ENCODE peak calls at places on chromosomes 4 and X, in eight cellular contexts. One of them, this sample, is unnamed.
A peak's percentile ranks its signal among the peaks of the same experiment; 100 is the strongest.

GRCh38 chr4:184310171-184310567 is 92.5 kb upstream of the ENPP6 start:
- DNase-seq in endothelial cell: no peak
- DNase-seq in hepatocyte: no peak
- DNase-seq in kidney epithelial cell: no peak
- DNase-seq in progenitor cell of endocrine pancreas: no peak
- DNase-seq in PC-3: peak; percentile 8
- DNase-seq in lower lobe of right lung: peak; percentile 61
- DNase-seq in psoas muscle: no peak
- DNase-seq in this sample: no peak

GRCh38 chrX:47313056-47313455 is 57.3 kb upstream of the ZNF157 start:
- DNase-seq in endothelial cell: no peak
- DNase-seq in hepatocyte: no peak
- DNase-seq in progenitor cell of endocrine pancreas: no peak
- DNase-seq in PC-3: no peak
- DNase-seq in kidney epithelial cell: no peak
- DNase-seq in lower lobe of right lung: no peak
- DNase-seq in psoas muscle: no peak
- DNase-seq in this sample: no peak

GRCh38 chrX:37302569-37302968 is 46.6 kb upstream of the PRRG1 start:
- DNase-seq in PC-3: peak; percentile 52
- DNase-seq in hepatocyte: peak; percentile 50
- DNase-seq in psoas muscle: no peak
- DNase-seq in lower lobe of right lung: no peak
- DNase-seq in endothelial cell: peak; percentile 26
- DNase-seq in kidney epithelial cell: no peak
- DNase-seq in progenitor cell of endocrine pancreas: no peak
- DNase-seq in this sample: no peak

GRCh38 chr4:183960021-183960420 is 54.9 kb downstream of the STOX2 start:
- DNase-seq in progenitor cell of endocrine pancreas: peak; percentile 14
- DNase-seq in hepatocyte: peak; percentile 39
- DNase-seq in PC-3: peak; percentile 40
- DNase-seq in psoas muscle: peak; percentile 43
- DNase-seq in endothelial cell: peak; percentile 14
- DNase-seq in lower lobe of right lung: no peak
- DNase-seq in kidney epithelial cell: peak; percentile 34
- DNase-seq in this sample: no peak

GRCh38 chrX:33307954-33308353 is 96.6 kb upstream of the DMD start:
- DNase-seq in PC-3: peak; percentile 1
- DNase-seq in progenitor cell of endocrine pancreas: no peak
- DNase-seq in psoas muscle: no peak
- DNase-seq in lower lobe of right lung: no peak
- DNase-seq in endothelial cell: no peak
- DNase-seq in hepatocyte: no peak
- DNase-seq in kidney epithelial cell: no peak
- DNase-seq in this sample: no peak

GRCh38 chr4:44157611-44158277 is 290.9 kb downstream of the KCTD8 start:
- DNase-seq in progenitor cell of endocrine pancreas: no peak
- DNase-seq in psoas muscle: no peak
- DNase-seq in kidney epithelial cell: no peak
- DNase-seq in lower lobe of right lung: no peak
- DNase-seq in PC-3: peak; percentile 84
- DNase-seq in hepatocyte: peak; percentile 46
- DNase-seq in endothelial cell: no peak
- DNase-seq in this sample: no peak

GRCh38 chr4:36281384-36282106 is at the start of gene DTHD1:
- DNase-seq in progenitor cell of endocrine pancreas: no peak
- DNase-seq in kidney epithelial cell: no peak
- DNase-seq in endothelial cell: no peak
- DNase-seq in lower lobe of right lung: no peak
- DNase-seq in hepatocyte: no peak
- DNase-seq in PC-3: peak; percentile 77
- DNase-seq in psoas muscle: no peak
- DNase-seq in this sample: no peak

GRCh38 chr4:57320217-57320616 is 210.0 kb upstream of the IGFBP7 start:
- DNase-seq in hepatocyte: no peak
- DNase-seq in psoas muscle: no peak
- DNase-seq in kidney epithelial cell: no peak
- DNase-seq in lower lobe of right lung: no peak
- DNase-seq in endothelial cell: no peak
- DNase-seq in progenitor cell of endocrine pancreas: no peak
- DNase-seq in PC-3: no peak
- DNase-seq in this sample: no peak

GRCh38 chr4:6991771-6992557 is 51.2 kb upstream of the TADA2B start:
- DNase-seq in progenitor cell of endocrine pancreas: no peak
- DNase-seq in endothelial cell: no peak
- DNase-seq in lower lobe of right lung: no peak
- DNase-seq in PC-3: peak; percentile 82
- DNase-seq in psoas muscle: no peak
- DNase-seq in hepatocyte: peak; percentile 50
- DNase-seq in kidney epithelial cell: peak; percentile 72
- DNase-seq in this sample: no peak

GRCh38 chrX:110944323-110944761 is 148.7 kb upstream of the CHRDL1 start:
- DNase-seq in progenitor cell of endocrine pancreas: no peak
- DNase-seq in kidney epithelial cell: no peak
- DNase-seq in endothelial cell: peak; percentile 2
- DNase-seq in PC-3: no peak
- DNase-seq in hepatocyte: peak; percentile 7
- DNase-seq in lower lobe of right lung: no peak
- DNase-seq in psoas muscle: peak; percentile 12
- DNase-seq in this sample: no peak

GRCh38 chrX:68999351-68999750 is 165.9 kb downstream of the PJA1 start:
- DNase-seq in psoas muscle: no peak
- DNase-seq in kidney epithelial cell: peak; percentile 43
- DNase-seq in lower lobe of right lung: no peak
- DNase-seq in PC-3: peak; percentile 92
- DNase-seq in hepatocyte: no peak
- DNase-seq in progenitor cell of endocrine pancreas: no peak
- DNase-seq in endothelial cell: no peak
- DNase-seq in this sample: no peak

GRCh38 chr4:27916432-27917184 is 1056.0 kb downstream of the STIM2 start:
- DNase-seq in endothelial cell: no peak
- DNase-seq in hepatocyte: no peak
- DNase-seq in PC-3: no peak
- DNase-seq in kidney epithelial cell: no peak
- DNase-seq in lower lobe of right lung: no peak
- DNase-seq in psoas muscle: no peak
- DNase-seq in progenitor cell of endocrine pancreas: no peak
- DNase-seq in this sample: no peak

GRCh38 chr4:189221691-189222090 is 719.0 kb upstream of the FRG1 start:
- DNase-seq in hepatocyte: no peak
- DNase-seq in lower lobe of right lung: no peak
- DNase-seq in progenitor cell of endocrine pancreas: no peak
- DNase-seq in kidney epithelial cell: no peak
- DNase-seq in psoas muscle: no peak
- DNase-seq in PC-3: no peak
- DNase-seq in endothelial cell: no peak
- DNase-seq in this sample: no peak

GRCh38 chr4:957581-958313 is 15.6 kb downstream of the DGKQ start:
- DNase-seq in lower lobe of right lung: no peak
- DNase-seq in PC-3: no peak
- DNase-seq in kidney epithelial cell: no peak
- DNase-seq in hepatocyte: no peak
- DNase-seq in progenitor cell of endocrine pancreas: no peak
- DNase-seq in endothelial cell: no peak
- DNase-seq in psoas muscle: no peak
- DNase-seq in this sample: no peak

GRCh38 chrX:48904180-48904579 is 6.5 kb downstream of the PQBP1 start:
- DNase-seq in hepatocyte: no peak
- DNase-seq in kidney epithelial cell: no peak
- DNase-seq in lower lobe of right lung: no peak
- DNase-seq in psoas muscle: no peak
- DNase-seq in progenitor cell of endocrine pancreas: no peak
- DNase-seq in endothelial cell: no peak
- DNase-seq in PC-3: no peak
- DNase-seq in this sample: no peak
- TF ChIP-seq CTCF in hepatocyte: no peak
- TF ChIP-seq CTCF in kidney epithelial cell: no peak
- TF ChIP-seq CTCF in lower lobe of right lung: no peak
- TF ChIP-seq CTCF in psoas muscle: no peak
- TF ChIP-seq CTCF in progenitor cell of endocrine pancreas: no peak
- TF ChIP-seq CTCF in endothelial cell: no peak
- TF ChIP-seq CTCF in PC-3: no peak
- TF ChIP-seq CTCF in this sample: no peak

DNA sequence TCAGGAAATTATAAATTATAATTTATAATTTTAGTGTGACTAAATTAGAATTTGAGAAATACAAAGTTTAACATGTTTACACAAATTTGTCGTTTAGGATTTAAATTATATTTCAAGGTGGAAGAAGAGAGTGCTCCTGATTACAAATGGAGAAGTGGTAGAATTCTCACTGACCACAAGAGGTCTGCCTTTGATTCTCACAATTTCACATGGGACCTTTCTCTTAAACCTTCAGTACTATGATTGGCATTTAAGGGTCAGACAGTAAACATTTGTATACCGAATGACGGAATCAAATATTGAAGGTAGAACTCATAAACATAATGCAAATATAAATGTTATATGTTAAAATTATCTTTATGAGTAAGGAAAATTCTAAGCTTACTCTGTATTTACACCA is 171.7 kb downstream of the SLIT2 start:
- DNase-seq in kidney epithelial cell: no peak
- DNase-seq in psoas muscle: no peak
- DNase-seq in PC-3: peak; percentile 1
- DNase-seq in lower lobe of right lung: no peak
- DNase-seq in hepatocyte: no peak
- DNase-seq in progenitor cell of endocrine pancreas: no peak
- DNase-seq in endothelial cell: no peak
- DNase-seq in this sample: no peak
- TF ChIP-seq CTCF in kidney epithelial cell: no peak
- TF ChIP-seq CTCF in psoas muscle: no peak
- TF ChIP-seq CTCF in PC-3: no peak
- TF ChIP-seq CTCF in lower lobe of right lung: no peak
- TF ChIP-seq CTCF in hepatocyte: peak; percentile 7
- TF ChIP-seq CTCF in progenitor cell of endocrine pancreas: no peak
- TF ChIP-seq CTCF in endothelial cell: no peak
- TF ChIP-seq CTCF in this sample: no peak

GRCh38 chr4:117134386-117134785 is 49.0 kb upstream of the TRAM1L1 start:
- DNase-seq in hepatocyte: peak; percentile 77
- DNase-seq in PC-3: peak; percentile 69
- DNase-seq in kidney epithelial cell: peak; percentile 88
- DNase-seq in endothelial cell: no peak
- DNase-seq in psoas muscle: no peak
- DNase-seq in progenitor cell of endocrine pancreas: no peak
- DNase-seq in lower lobe of right lung: no peak
- DNase-seq in this sample: no peak

GRCh38 chr4:117137143-117137542 is 51.8 kb upstream of the TRAM1L1 start:
- DNase-seq in psoas muscle: no peak
- DNase-seq in PC-3: peak; percentile 81
- DNase-seq in lower lobe of right lung: no peak
- DNase-seq in progenitor cell of endocrine pancreas: no peak
- DNase-seq in kidney epithelial cell: peak; percentile 96
- DNase-seq in endothelial cell: no peak
- DNase-seq in hepatocyte: no peak
- DNase-seq in this sample: no peak

GRCh38 chr4:117135634-117136354 is 50.4 kb upstream of the TRAM1L1 start:
- DNase-seq in lower lobe of right lung: no peak
- DNase-seq in PC-3: peak; percentile 42
- DNase-seq in progenitor cell of endocrine pancreas: no peak
- DNase-seq in endothelial cell: no peak
- DNase-seq in psoas muscle: no peak
- DNase-seq in kidney epithelial cell: peak; percentile 14
- DNase-seq in hepatocyte: no peak
- DNase-seq in this sample: no peak
- TF ChIP-seq CTCF in lower lobe of right lung: no peak
- TF ChIP-seq CTCF in PC-3: no peak
- TF ChIP-seq CTCF in progenitor cell of endocrine pancreas: no peak
- TF ChIP-seq CTCF in endothelial cell: no peak
- TF ChIP-seq CTCF in psoas muscle: no peak
- TF ChIP-seq CTCF in kidney epithelial cell: no peak
- TF ChIP-seq CTCF in hepatocyte: no peak
- TF ChIP-seq CTCF in this sample: no peak

GRCh38 chr4:100062921-100063320 is 112.8 kb upstream of the H2AZ1 start:
- DNase-seq in PC-3: peak; percentile 14
- DNase-seq in lower lobe of right lung: no peak
- DNase-seq in hepatocyte: no peak
- DNase-seq in endothelial cell: no peak
- DNase-seq in progenitor cell of endocrine pancreas: no peak
- DNase-seq in kidney epithelial cell: no peak
- DNase-seq in psoas muscle: no peak
- DNase-seq in this sample: no peak

GRCh38 chr4:100061835-100062234 is 111.8 kb upstream of the H2AZ1 start:
- DNase-seq in hepatocyte: no peak
- DNase-seq in psoas muscle: no peak
- DNase-seq in lower lobe of right lung: no peak
- DNase-seq in progenitor cell of endocrine pancreas: no peak
- DNase-seq in kidney epithelial cell: no peak
- DNase-seq in PC-3: peak; percentile 58
- DNase-seq in endothelial cell: no peak
- DNase-seq in this sample: no peak

GRCh38 chr4:100059467-100059866 is 109.4 kb upstream of the H2AZ1 start:
- DNase-seq in psoas muscle: no peak
- DNase-seq in PC-3: no peak
- DNase-seq in hepatocyte: no peak
- DNase-seq in kidney epithelial cell: no peak
- DNase-seq in endothelial cell: no peak
- DNase-seq in lower lobe of right lung: no peak
- DNase-seq in progenitor cell of endocrine pancreas: no peak
- DNase-seq in this sample: no peak

GRCh38 chr4:100060765-100061416 is 110.8 kb upstream of the H2AZ1 start:
- DNase-seq in psoas muscle: no peak
- DNase-seq in lower lobe of right lung: no peak
- DNase-seq in hepatocyte: no peak
- DNase-seq in endothelial cell: no peak
- DNase-seq in kidney epithelial cell: no peak
- DNase-seq in progenitor cell of endocrine pancreas: no peak
- DNase-seq in PC-3: no peak
- DNase-seq in this sample: no peak

GRCh38 chr4:100063355-100063754 is 113.3 kb upstream of the H2AZ1 start:
- DNase-seq in endothelial cell: no peak
- DNase-seq in progenitor cell of endocrine pancreas: no peak
- DNase-seq in psoas muscle: no peak
- DNase-seq in kidney epithelial cell: no peak
- DNase-seq in lower lobe of right lung: no peak
- DNase-seq in hepatocyte: no peak
- DNase-seq in PC-3: peak; percentile 41
- DNase-seq in this sample: no peak
- TF ChIP-seq CTCF in endothelial cell: no peak
- TF ChIP-seq CTCF in progenitor cell of endocrine pancreas: no peak
- TF ChIP-seq CTCF in psoas muscle: no peak
- TF ChIP-seq CTCF in kidney epithelial cell: no peak
- TF ChIP-seq CTCF in lower lobe of right lung: no peak
- TF ChIP-seq CTCF in hepatocyte: peak; percentile 17
- TF ChIP-seq CTCF in PC-3: peak; percentile 59
- TF ChIP-seq CTCF in this sample: no peak